ENCODE peak calls at places on chromosomes 3 and 15, in five cellular contexts. I is GM12878, Z is H1, O is HepG2, D is NT2/D1. W is an unnamed sample.

GRCh38 chr15:84872009-84872900 is 12.2 kb upstream of the SLC28A1 start:
- DNase-seq in D (no peak), Z (no peak), O (no peak), I (no peak), W (no peak)

GRCh38 chr3:184785856-184786255 is 26.1 kb upstream of the VPS8 start:
- DNase-seq in Z (no peak), D (no peak), O (no peak), I (no peak), W (no peak)

GRCh38 chr3:9157651-9158383 is 91.6 kb downstream of the SRGAP3 start:
- DNase-seq in Z (no peak), D (no peak), O (no peak), I (no peak), W (no peak)

GRCh38 chr3:7953449-7954015 is 548.1 kb upstream of the LMCD1 start:
- DNase-seq in Z (no peak), D (no peak), O (no peak), I (no peak), W (no peak)

GRCh38 chr3:184748219-184749135 is 36.6 kb upstream of the MAGEF1 start:
- DNase-seq in D (no peak), I (peak), O (peak), Z (no peak), W (no peak)

GRCh38 chr3:172106989-172107388 is 67.6 kb downstream of the FNDC3B start:
- DNase-seq in D (no peak), O (no peak), Z (no peak), I (peak), W (no peak)

GRCh38 chr3:57557088-57557537 is 1.0 kb downstream of the PDE12 start:
- DNase-seq in O (peak), D (no peak), I (no peak), Z (no peak), W (peak)

GRCh38 chr3:57586778-57587177 is 10.4 kb downstream of the ARF4 start:
- DNase-seq in D (no peak), I (no peak), O (no peak), Z (no peak), W (no peak)

GRCh38 chr3:127461286-127461685 is 129.2 kb downstream of the TPRA1 start:
- DNase-seq in I (no peak), O (no peak), D (no peak), Z (no peak), W (no peak)

GRCh38 chr3:51955893-51956770 is 951 bp downstream of the GPR62 start:
- DNase-seq in O (no peak), Z (no peak), D (no peak), I (no peak), W (no peak)

GRCh38 chr15:60358935-60359672 is 38.7 kb downstream of the ANXA2 start:
- DNase-seq in O (no peak), I (no peak), Z (no peak), D (no peak), W (no peak)

GRCh38 chr3:113495035-113495434 is 19.9 kb downstream of the SPICE1 start:
- DNase-seq in I (no peak), D (no peak), O (peak), Z (no peak), W (peak)

GRCh38 chr3:197494366-197495058 is 61.3 kb downstream of the BDH1 start:
- DNase-seq in Z (no peak), O (peak), D (no peak), I (no peak), W (no peak)

GRCh38 chr15:38486946-38487345 is 33.0 kb downstream of the FAM98B start:
- DNase-seq in D (no peak), I (no peak), Z (no peak), O (no peak), W (no peak)

GRCh38 chr3:140972833-140973232 is 31.2 kb downstream of the SLC25A36 start:
- DNase-seq in D (no peak), Z (no peak), O (peak), I (no peak), W (peak)

GRCh38 chr3:193702967-193703366 is 110.0 kb downstream of the OPA1 start:
- DNase-seq in Z (no peak), O (no peak), I (no peak), D (no peak), W (no peak)

GRCh38 chr3:72379500-72380187 is 468.6 kb downstream of the SHQ1 start:
- DNase-seq in I (no peak), Z (no peak), D (no peak), O (no peak), W (no peak)

GRCh38 chr15:60844431-60845174 is 365.7 kb upstream of the ICE2 start:
- DNase-seq in O (no peak), I (no peak), D (no peak), Z (no peak), W (no peak)

GRCh38 chr15:40282144-40282869 is 557 bp downstream of the ANKRD63 start:
- DNase-seq in O (peak), D (no peak), I (no peak), Z (no peak), W (peak)

GRCh38 chr3:194725346-194725745 is 39.7 kb downstream of the FAM43A start:
- DNase-seq in Z (no peak), D (no peak), O (no peak), I (no peak), W (no peak)
- TF ChIP-seq SUZ12 in Z (no peak), D (no peak), O (no peak), I (no peak), W (no peak)

GRCh38 chr3:134623615-134624245 is 27.1 kb downstream of the KY start:
- DNase-seq in D (no peak), I (no peak), Z (no peak), O (no peak), W (no peak)
- TF ChIP-seq SUZ12 in D (no peak), I (no peak), Z (no peak), O (no peak), W (no peak)

GRCh38 chr3:131326307-131326706 is 55.3 kb upstream of the NUDT16 start:
- DNase-seq in O (no peak), I (no peak), Z (no peak), D (no peak), W (no peak)

GRCh38 chr3:131328739-131329138 is 52.8 kb upstream of the NUDT16 start:
- DNase-seq in D (no peak), O (no peak), I (no peak), Z (no peak), W (no peak)

GRCh38 chr3:131329774-131330173 is 51.8 kb upstream of the NUDT16 start:
- DNase-seq in D (no peak), Z (no peak), I (no peak), O (no peak), W (no peak)
- TF ChIP-seq SUZ12 in D (no peak), Z (no peak), I (no peak), O (no peak), W (no peak)

GRCh38 chr3:77038468-77038927 is 1.4 kb upstream of the ROBO2 start:
- DNase-seq in Z (peak), D (peak), O (peak), I (no peak), W (peak)

GRCh38 chr3:77041156-77041696 is 1.3 kb downstream of the ROBO2 start:
- DNase-seq in D (no peak), I (no peak), Z (no peak), O (no peak), W (no peak)

GRCh38 chr3:77041756-77042155 is 1.9 kb downstream of the ROBO2 start:
- DNase-seq in O (no peak), I (no peak), Z (no peak), D (no peak), W (no peak)

GRCh38 chr3:77038928-77039605 is 832 bp upstream of the ROBO2 start:
- DNase-seq in I (no peak), O (no peak), D (no peak), Z (no peak), W (peak)

DNA sequence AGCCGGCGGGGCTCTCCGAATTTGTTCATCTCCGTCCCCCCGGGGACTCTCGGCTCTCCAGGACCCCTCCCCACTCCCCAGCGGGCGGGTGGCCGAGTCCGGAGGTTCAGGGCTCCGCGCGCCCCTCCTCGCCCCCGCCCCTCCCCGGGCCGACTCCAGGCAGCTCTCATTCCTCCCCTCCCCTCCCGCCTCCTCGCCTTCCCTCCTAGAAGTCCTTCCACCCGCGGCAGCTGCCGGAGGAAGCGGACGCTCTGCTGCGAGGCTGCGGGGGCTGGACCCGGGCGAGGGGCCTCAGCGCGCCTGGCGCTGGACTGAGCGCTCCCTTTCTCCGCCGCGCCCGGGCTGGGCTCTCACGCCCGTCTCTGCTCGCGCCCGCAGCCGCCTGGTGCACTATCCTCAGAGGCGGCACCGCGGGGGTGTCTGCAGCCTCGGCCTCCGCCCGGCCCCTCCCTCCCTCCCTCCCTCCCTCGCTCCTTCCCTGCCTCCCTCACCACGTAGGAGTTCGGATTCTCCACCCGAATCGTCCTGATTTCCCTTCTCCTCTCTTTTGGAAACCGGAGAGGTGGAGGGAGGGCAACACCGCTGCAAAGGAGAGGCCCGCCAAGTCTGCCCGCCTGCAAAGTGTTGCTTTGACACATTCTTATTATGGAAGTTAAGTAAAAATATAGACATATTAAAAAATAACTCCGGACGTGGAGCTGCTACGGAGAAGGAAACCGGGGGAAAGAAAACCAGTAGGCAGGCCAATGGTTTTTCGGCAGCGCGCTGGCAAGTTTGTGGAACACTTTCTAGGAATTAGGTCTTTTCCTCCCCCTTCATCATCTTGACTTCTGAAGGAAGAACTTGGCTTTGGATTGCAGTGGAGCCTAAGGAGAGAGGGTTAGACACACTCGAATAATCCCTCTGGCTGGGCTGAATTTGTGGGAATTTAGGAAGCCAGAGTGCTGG is at the start of gene ROBO2:
- DNase-seq in I (no peak), D (peak), O (no peak), Z (no peak), W (peak)
- TF ChIP-seq SUZ12 in I (no peak), D (no peak), O (no peak), Z (no peak), W (no peak)

GRCh38 chr3:123449092-123449985 is 449 bp upstream of the ADCY5 start:
- DNase-seq in Z (no peak), O (no peak), I (no peak), D (no peak), W (peak)
- TF ChIP-seq SUZ12 in Z (no peak), O (no peak), I (peak), D (no peak), W (no peak)

GRCh38 chr3:190019840-190020239 is 100.9 kb downstream of the P3H2 start:
- DNase-seq in Z (no peak), O (no peak), I (no peak), D (no peak), W (no peak)

GRCh38 chr3:190019020-190019419 is 101.7 kb downstream of the P3H2 start:
- DNase-seq in I (no peak), D (no peak), O (no peak), Z (no peak), W (no peak)

GRCh38 chr3:190016966-190017365 is 103.7 kb downstream of the P3H2 start:
- DNase-seq in D (no peak), Z (no peak), O (no peak), I (no peak), W (no peak)

GRCh38 chr3:190018460-190018859 is 102.2 kb downstream of the P3H2 start:
- DNase-seq in Z (no peak), I (no peak), D (no peak), O (no peak), W (no peak)

GRCh38 chr3:190017575-190018288 is 103.0 kb downstream of the P3H2 start:
- DNase-seq in O (no peak), I (no peak), D (no peak), Z (no peak), W (peak)
- TF ChIP-seq SUZ12 in O (no peak), I (no peak), D (no peak), Z (no peak), W (no peak)

W was measured in HEK293T.